ENCODE peak calls at places on chromosome 2, in four cellular contexts. Q is right lobe of liver, I is osteoblast, T is dorsolateral prefrontal cortex. V is an unnamed sample.

GRCh38 chr2:207530160-207531023 is 630 bp downstream of the CREB1 start:
- DNase-seq in I (peak), T (no peak), Q (peak), V (peak)

GRCh38 chr2:223008162-223008561 is 43.8 kb upstream of the KCNE4 start:
- DNase-seq in I (peak), T (no peak), Q (no peak), V (no peak)

GRCh38 chr2:239261796-239262475 is 138.9 kb downstream of the HDAC4 start:
- DNase-seq in I (peak), Q (peak), T (peak), V (no peak)

GRCh38 chr2:10161206-10161931 is 38.8 kb downstream of the RRM2 start:
- DNase-seq in T (no peak), I (peak), Q (peak), V (no peak)

GRCh38 chr2:15311926-15312325 is 249.2 kb downstream of the NBAS start:
- DNase-seq in T (no peak), I (no peak), Q (no peak), V (no peak)

GRCh38 chr2:163752252-163752651 is 16.4 kb upstream of the FIGN start:
- DNase-seq in I (no peak), Q (no peak), T (no peak), V (no peak)

GRCh38 chr2:203579131-203579643 is 44.1 kb upstream of the RAPH1 start:
- DNase-seq in I (peak), T (no peak), Q (peak), V (no peak)

GRCh38 chr2:119289642-119290041 is 66.0 kb downstream of the STEAP3 start:
- DNase-seq in I (no peak), Q (no peak), T (no peak), V (no peak)

GRCh38 chr2:36441816-36442215 is 86.2 kb downstream of the CRIM1 start:
- DNase-seq in Q (no peak), I (peak), T (no peak), V (no peak)

GRCh38 chr2:128069769-128070168 is 21.2 kb upstream of the UGGT1 start:
- DNase-seq in Q (no peak), T (no peak), I (peak), V (no peak)

GRCh38 chr2:221189431-221189830 is 382.7 kb downstream of the EPHA4 start:
- DNase-seq in I (no peak), Q (no peak), T (no peak), V (peak)

GRCh38 chr2:150548527-150548926 is 61.1 kb upstream of the RND3 start:
- DNase-seq in I (peak), Q (no peak), T (no peak), V (peak)

GRCh38 chr2:181517685-181518301 is 60.6 kb downstream of the ITGA4 start:
- DNase-seq in Q (no peak), T (no peak), I (no peak), V (no peak)

GRCh38 chr2:114345246-114345645 is 97.2 kb upstream of the DPP10 start:
- DNase-seq in I (no peak), Q (no peak), T (no peak), V (no peak)

GRCh38 chr2:56448999-56449431 is 265.2 kb downstream of the CCDC85A start:
- DNase-seq in I (no peak), T (no peak), Q (peak), V (no peak)

GRCh38 chr2:145905371-145905770 is 1385.5 kb upstream of the ZEB2 start:
- DNase-seq in I (no peak), T (no peak), Q (no peak), V (no peak)

GRCh38 chr2:126655500-126656310 is at the start of gene GYPC:
- DNase-seq in Q (peak), I (peak), T (no peak), V (no peak)

GRCh38 chr2:217099561-217099960 is 239.7 kb upstream of the TNP1 start:
- DNase-seq in I (peak), T (no peak), Q (no peak), V (no peak)

GRCh38 chr2:102492006-102492405 is 19.0 kb downstream of the SLC9A4 start:
- DNase-seq in I (no peak), T (no peak), Q (no peak), V (no peak)

GRCh38 chr2:238596571-238597551 is 170.1 kb downstream of the ASB1 start:
- DNase-seq in T (no peak), I (peak), Q (no peak), V (no peak)

GRCh38 chr2:237547841-237548416 is 18.4 kb upstream of the PRLH start:
- DNase-seq in Q (peak), T (no peak), I (peak), V (no peak)

GRCh38 chr2:206616141-206616540 is 26.1 kb upstream of the FAM237A start:
- DNase-seq in T (no peak), Q (no peak), I (no peak), V (no peak)

GRCh38 chr2:105328281-105329196 is 996 bp downstream of the TGFBRAP1 start:
- DNase-seq in I (peak), T (no peak), Q (no peak), V (no peak)

GRCh38 chr2:167509585-167509984 is 621.3 kb downstream of the XIRP2 start:
- DNase-seq in Q (no peak), T (no peak), I (peak), V (no peak)

GRCh38 chr2:128686498-128686861 is 367.8 kb upstream of the HS6ST1 start:
- DNase-seq in T (no peak), Q (no peak), I (no peak), V (no peak)

GRCh38 chr2:86552889-86553288 is 10.4 kb downstream of the CHMP3 start:
- DNase-seq in T (no peak), Q (no peak), I (no peak), V (no peak)

GRCh38 chr2:72084584-72084976 is 63.1 kb downstream of the CYP26B1 start:
- DNase-seq in I (no peak), T (no peak), Q (no peak), V (no peak)

GRCh38 chr2:42132966-42133641 is 36.0 kb upstream of the EML4 start:
- DNase-seq in Q (peak), T (peak), I (peak), V (peak)

GRCh38 chr2:145771526-145771925 is 1251.6 kb upstream of the ZEB2 start:
- DNase-seq in Q (no peak), I (no peak), T (no peak), V (no peak)

GRCh38 chr2:16123421-16123820 is 183.1 kb downstream of the MYCN start:
- DNase-seq in I (no peak), Q (no peak), T (no peak), V (no peak)

GRCh38 chr2:60581461-60582282 is 28.2 kb upstream of the BCL11A start:
- DNase-seq in I (peak), Q (peak), T (peak), V (peak)

GRCh38 chr2:233422050-233422639 is 67.9 kb downstream of the DGKD start:
- DNase-seq in Q (no peak), T (no peak), I (no peak), V (no peak)

GRCh38 chr2:240432430-240432819 is 3.0 kb upstream of the GPC1 start:
- DNase-seq in T (no peak), I (peak), Q (peak), V (peak)

DNA sequence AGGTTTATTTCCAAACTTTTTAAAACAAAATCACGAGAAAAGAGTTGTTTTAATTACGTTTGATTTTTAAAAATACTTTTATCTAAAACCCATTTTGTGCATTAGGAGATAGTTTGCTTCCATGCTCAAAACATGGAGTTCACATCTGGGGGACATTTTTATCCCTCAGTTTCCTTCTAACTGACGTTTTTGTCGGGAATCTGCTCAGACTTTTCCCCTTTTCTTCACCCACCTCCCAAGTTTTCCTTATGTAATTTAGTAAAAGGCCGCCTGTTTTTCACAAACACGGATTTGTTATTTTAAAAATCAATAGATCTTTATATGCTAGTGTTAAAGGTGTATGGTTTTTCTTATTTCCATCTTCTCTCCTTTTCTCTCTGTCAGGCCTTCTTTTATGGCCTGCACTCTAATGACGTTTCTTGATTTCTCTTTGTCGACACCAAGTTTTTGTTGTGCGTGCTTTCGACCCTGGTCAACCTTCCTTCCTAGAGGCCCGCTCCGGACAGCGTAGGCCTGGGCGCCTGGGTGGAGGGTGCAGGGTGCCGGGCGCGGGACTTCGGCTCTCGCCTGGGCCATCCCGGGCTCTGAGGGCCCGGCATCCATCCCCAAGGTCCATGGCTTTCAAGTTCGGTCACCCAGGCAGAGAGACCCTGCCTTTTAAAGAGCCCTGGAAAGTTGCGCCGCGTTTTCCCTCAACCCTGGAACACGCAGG is 3.9 kb upstream of the SATB2 start:
- DNase-seq in Q (no peak), T (no peak), I (peak), V (no peak)
- H3K27ac ChIP-seq in Q (no peak), T (peak), I (peak), V (no peak)

GRCh38 chr2:170076189-170076588 is 101.8 kb upstream of the MYO3B start:
- DNase-seq in I (no peak), T (no peak), Q (no peak), V (no peak)

GRCh38 chr2:170070778-170071177 is 107.2 kb upstream of the MYO3B start:
- DNase-seq in I (no peak), Q (no peak), T (no peak), V (no peak)

GRCh38 chr2:170077830-170078569 is 99.9 kb upstream of the MYO3B start:
- DNase-seq in Q (no peak), I (no peak), T (no peak), V (no peak)

GRCh38 chr2:170073288-170073687 is 104.7 kb upstream of the MYO3B start:
- DNase-seq in T (peak), Q (no peak), I (peak), V (no peak)
- H3K27ac ChIP-seq in T (peak), Q (no peak), I (no peak), V (no peak)

DNA sequence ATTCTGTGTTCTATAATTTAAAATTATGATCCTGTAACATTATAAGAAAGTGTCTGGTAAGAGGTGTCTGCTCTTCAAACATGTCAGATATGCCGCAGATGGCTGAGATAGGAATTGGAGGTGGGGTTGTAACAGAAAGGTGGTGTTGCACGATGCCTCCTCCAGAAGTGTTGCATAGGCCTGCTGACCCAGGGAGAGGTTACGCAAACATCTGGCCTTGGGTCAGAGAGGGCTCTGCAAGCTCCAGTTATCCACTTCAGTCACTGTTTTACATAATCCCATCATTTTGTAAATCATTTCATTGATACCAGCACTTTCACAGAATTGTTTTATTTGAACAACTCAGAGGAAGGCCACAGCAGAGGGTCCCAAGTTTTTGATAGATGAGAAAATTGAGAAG is 256.5 kb downstream of the OSR1 start:
- DNase-seq in I (no peak), Q (no peak), T (no peak), V (no peak)
- H3K27ac ChIP-seq in I (no peak), Q (no peak), T (no peak), V (no peak)

DNA sequence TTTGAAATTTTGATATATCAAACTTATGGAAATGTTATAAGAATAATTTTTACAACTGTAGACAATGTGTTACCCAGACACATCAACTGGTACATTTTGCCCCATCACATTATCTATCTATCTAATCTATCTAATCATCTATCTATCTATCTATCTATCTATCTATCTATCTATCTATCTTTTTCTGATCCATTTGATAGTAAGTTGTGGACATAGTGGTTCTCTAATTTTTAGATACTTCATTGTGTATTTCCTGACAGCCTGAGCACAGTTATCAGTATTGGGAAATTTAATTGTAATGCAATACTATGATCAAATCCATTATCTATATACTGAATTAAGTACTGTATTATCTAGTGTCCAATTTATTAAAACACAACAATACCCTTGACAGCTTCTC is 42.0 kb upstream of the TMEM18 start:
- DNase-seq in I (no peak), Q (no peak), T (no peak), V (no peak)
- H3K27ac ChIP-seq in I (no peak), Q (no peak), T (no peak), V (no peak)

GRCh38 chr2:172931256-172931894 is 144.3 kb upstream of the MAP3K20 start:
- DNase-seq in I (no peak), Q (no peak), T (no peak), V (no peak)

GRCh38 chr2:172929644-172930043 is 146.0 kb upstream of the MAP3K20 start:
- DNase-seq in I (no peak), Q (no peak), T (no peak), V (no peak)

GRCh38 chr2:172928754-172929153 is 146.9 kb upstream of the MAP3K20 start:
- DNase-seq in Q (no peak), T (no peak), I (no peak), V (no peak)

GRCh38 chr2:172930871-172931255 is 144.8 kb upstream of the MAP3K20 start:
- DNase-seq in Q (no peak), I (no peak), T (no peak), V (no peak)

DNA sequence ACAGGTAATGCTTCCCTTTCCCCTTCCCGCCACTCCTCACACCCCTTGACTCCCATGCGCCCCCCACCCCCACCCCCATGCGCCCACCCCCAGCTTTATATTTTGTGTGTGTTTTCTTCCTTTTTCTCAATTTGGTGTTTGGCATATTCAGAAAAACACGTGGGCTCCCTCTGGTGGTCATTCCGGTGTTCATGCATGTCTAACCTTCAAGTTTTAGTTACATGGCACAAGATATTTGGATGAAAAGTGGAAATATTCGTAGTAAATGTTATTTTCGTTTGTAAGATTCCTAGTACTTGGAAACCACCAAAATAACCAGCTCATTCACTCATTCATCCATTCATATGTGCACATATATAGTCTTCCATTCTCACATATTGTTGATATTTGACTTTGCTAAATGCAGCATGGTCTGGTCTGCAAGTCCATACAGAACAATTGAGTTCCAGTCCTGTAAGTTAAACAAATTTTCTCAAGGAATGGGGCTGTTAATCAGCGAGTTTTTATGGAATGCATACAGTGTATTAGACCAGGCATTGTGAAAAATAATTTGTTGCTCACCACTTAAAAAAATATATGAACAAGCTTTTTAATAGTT is 143.6 kb upstream of the MAP3K20 start:
- DNase-seq in I (no peak), Q (no peak), T (peak), V (peak)
- H3K27ac ChIP-seq in I (no peak), Q (no peak), T (no peak), V (no peak)

DNA sequence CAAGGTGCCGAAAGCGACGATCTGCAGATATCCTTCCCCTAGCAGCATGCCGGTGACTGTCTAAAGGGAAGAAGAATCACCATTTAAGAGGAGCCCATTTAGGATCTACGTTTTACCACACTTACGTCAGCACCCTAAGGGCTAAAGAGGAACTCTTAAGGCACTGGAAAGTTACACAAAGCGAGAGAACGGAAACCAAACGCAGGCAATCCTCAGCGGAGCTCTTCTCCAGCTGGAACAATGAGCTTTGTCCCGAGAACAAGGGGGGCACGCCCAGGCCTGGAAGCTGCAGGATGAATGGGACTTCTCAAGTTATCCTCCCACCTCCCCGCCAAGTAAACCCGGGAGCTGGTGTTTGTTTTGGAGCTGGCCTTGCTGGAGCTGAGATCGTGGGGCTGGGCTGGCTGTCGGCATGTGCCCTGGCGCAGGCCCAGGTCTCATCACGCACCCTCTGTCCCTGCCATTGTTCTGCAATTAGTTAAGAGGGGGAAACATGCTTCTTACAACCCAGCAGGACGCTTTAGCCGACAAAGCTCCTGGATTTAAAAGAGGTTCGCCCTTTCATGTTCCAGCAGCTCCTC is 36.5 kb downstream of the PXDN start:
- DNase-seq in Q (no peak), T (no peak), I (peak), V (no peak)
- H3K27ac ChIP-seq in Q (peak), T (no peak), I (peak), V (no peak)

GRCh38 chr2:158602027-158602426 is 145.3 kb downstream of the PKP4 start:
- DNase-seq in I (no peak), Q (no peak), T (no peak), V (no peak)
- H3K27ac ChIP-seq in I (no peak), Q (no peak), T (no peak), V (no peak)